ENCODE peak calls at places on chromosome 5, in six cellular contexts. One of them, this sample, is unnamed.

GRCh38 chr5:126403871-126404270 is 19.3 kb upstream of the GRAMD2B start:
- DNase-seq in NCI-H1092: no peak
- DNase-seq in T follicular helper cell: no peak
- DNase-seq in activated CD4-positive, CD25-positive, alpha-beta regulatory T cell treated with anti-CD3 and anti-CD28 coated beads, Interleukin-2, amount 50 U/mL, for 16 hours: no peak
- DNase-seq in cardiac fibroblast: peak
- DNase-seq in left ventricle myocardium superior: no peak
- DNase-seq in this sample: no peak

GRCh38 chr5:37940931-37941623 is 101.2 kb upstream of the GDNF start:
- DNase-seq in cardiac fibroblast: no peak
- DNase-seq in NCI-H1092: no peak
- DNase-seq in activated CD4-positive, CD25-positive, alpha-beta regulatory T cell treated with anti-CD3 and anti-CD28 coated beads, Interleukin-2, amount 50 U/mL, for 16 hours: no peak
- DNase-seq in T follicular helper cell: no peak
- DNase-seq in left ventricle myocardium superior: no peak
- DNase-seq in this sample: no peak

GRCh38 chr5:172771439-172772111 is 580 bp upstream of the DUSP1 start:
- DNase-seq in cardiac fibroblast: no peak
- DNase-seq in NCI-H1092: no peak
- DNase-seq in T follicular helper cell: peak
- DNase-seq in activated CD4-positive, CD25-positive, alpha-beta regulatory T cell treated with anti-CD3 and anti-CD28 coated beads, Interleukin-2, amount 50 U/mL, for 16 hours: no peak
- DNase-seq in left ventricle myocardium superior: no peak
- DNase-seq in this sample: no peak

GRCh38 chr5:32190094-32190493 is 16.0 kb upstream of the GOLPH3 start:
- DNase-seq in left ventricle myocardium superior: peak
- DNase-seq in NCI-H1092: no peak
- DNase-seq in T follicular helper cell: no peak
- DNase-seq in cardiac fibroblast: peak
- DNase-seq in activated CD4-positive, CD25-positive, alpha-beta regulatory T cell treated with anti-CD3 and anti-CD28 coated beads, Interleukin-2, amount 50 U/mL, for 16 hours: no peak
- DNase-seq in this sample: no peak

GRCh38 chr5:65577141-65577540 is 14.0 kb downstream of the PPWD1 start:
- DNase-seq in cardiac fibroblast: no peak
- DNase-seq in T follicular helper cell: no peak
- DNase-seq in left ventricle myocardium superior: no peak
- DNase-seq in NCI-H1092: no peak
- DNase-seq in activated CD4-positive, CD25-positive, alpha-beta regulatory T cell treated with anti-CD3 and anti-CD28 coated beads, Interleukin-2, amount 50 U/mL, for 16 hours: no peak
- DNase-seq in this sample: no peak

GRCh38 chr5:134070979-134071849 is 43.3 kb upstream of the TCF7 start:
- DNase-seq in cardiac fibroblast: no peak
- DNase-seq in T follicular helper cell: no peak
- DNase-seq in activated CD4-positive, CD25-positive, alpha-beta regulatory T cell treated with anti-CD3 and anti-CD28 coated beads, Interleukin-2, amount 50 U/mL, for 16 hours: no peak
- DNase-seq in NCI-H1092: no peak
- DNase-seq in left ventricle myocardium superior: no peak
- DNase-seq in this sample: no peak

GRCh38 chr5:144971067-144971850 is 800.6 kb downstream of the KCTD16 start:
- DNase-seq in cardiac fibroblast: no peak
- DNase-seq in T follicular helper cell: no peak
- DNase-seq in left ventricle myocardium superior: no peak
- DNase-seq in NCI-H1092: no peak
- DNase-seq in activated CD4-positive, CD25-positive, alpha-beta regulatory T cell treated with anti-CD3 and anti-CD28 coated beads, Interleukin-2, amount 50 U/mL, for 16 hours: no peak
- DNase-seq in this sample: no peak

GRCh38 chr5:10295619-10296326 is 11.9 kb downstream of the CMBL start:
- DNase-seq in left ventricle myocardium superior: no peak
- DNase-seq in NCI-H1092: no peak
- DNase-seq in T follicular helper cell: no peak
- DNase-seq in activated CD4-positive, CD25-positive, alpha-beta regulatory T cell treated with anti-CD3 and anti-CD28 coated beads, Interleukin-2, amount 50 U/mL, for 16 hours: no peak
- DNase-seq in cardiac fibroblast: no peak
- DNase-seq in this sample: no peak

GRCh38 chr5:64207978-64208377 is 42.3 kb downstream of the RNF180 start:
- DNase-seq in T follicular helper cell: no peak
- DNase-seq in cardiac fibroblast: peak
- DNase-seq in left ventricle myocardium superior: no peak
- DNase-seq in activated CD4-positive, CD25-positive, alpha-beta regulatory T cell treated with anti-CD3 and anti-CD28 coated beads, Interleukin-2, amount 50 U/mL, for 16 hours: no peak
- DNase-seq in NCI-H1092: no peak
- DNase-seq in this sample: no peak

GRCh38 chr5:125700380-125700856 is 722.8 kb upstream of the GRAMD2B start:
- DNase-seq in left ventricle myocardium superior: no peak
- DNase-seq in cardiac fibroblast: peak
- DNase-seq in activated CD4-positive, CD25-positive, alpha-beta regulatory T cell treated with anti-CD3 and anti-CD28 coated beads, Interleukin-2, amount 50 U/mL, for 16 hours: no peak
- DNase-seq in T follicular helper cell: no peak
- DNase-seq in NCI-H1092: peak
- DNase-seq in this sample: no peak

GRCh38 chr5:86749841-86750240 is 132.1 kb downstream of the COX7C start:
- DNase-seq in T follicular helper cell: no peak
- DNase-seq in NCI-H1092: no peak
- DNase-seq in cardiac fibroblast: no peak
- DNase-seq in activated CD4-positive, CD25-positive, alpha-beta regulatory T cell treated with anti-CD3 and anti-CD28 coated beads, Interleukin-2, amount 50 U/mL, for 16 hours: no peak
- DNase-seq in left ventricle myocardium superior: no peak
- DNase-seq in this sample: no peak

GRCh38 chr5:66323142-66323890 is 179.2 kb downstream of the SREK1 start:
- DNase-seq in cardiac fibroblast: no peak
- DNase-seq in left ventricle myocardium superior: no peak
- DNase-seq in NCI-H1092: no peak
- DNase-seq in activated CD4-positive, CD25-positive, alpha-beta regulatory T cell treated with anti-CD3 and anti-CD28 coated beads, Interleukin-2, amount 50 U/mL, for 16 hours: no peak
- DNase-seq in T follicular helper cell: no peak
- DNase-seq in this sample: no peak

GRCh38 chr5:96083361-96083881 is 121.8 kb upstream of the ELL2 start:
- DNase-seq in T follicular helper cell: no peak
- DNase-seq in left ventricle myocardium superior: no peak
- DNase-seq in NCI-H1092: no peak
- DNase-seq in activated CD4-positive, CD25-positive, alpha-beta regulatory T cell treated with anti-CD3 and anti-CD28 coated beads, Interleukin-2, amount 50 U/mL, for 16 hours: no peak
- DNase-seq in cardiac fibroblast: no peak
- DNase-seq in this sample: no peak

GRCh38 chr5:54917323-54917722 is 68.1 kb downstream of the ESM1 start:
- DNase-seq in T follicular helper cell: no peak
- DNase-seq in NCI-H1092: no peak
- DNase-seq in activated CD4-positive, CD25-positive, alpha-beta regulatory T cell treated with anti-CD3 and anti-CD28 coated beads, Interleukin-2, amount 50 U/mL, for 16 hours: no peak
- DNase-seq in left ventricle myocardium superior: no peak
- DNase-seq in cardiac fibroblast: no peak
- DNase-seq in this sample: no peak

GRCh38 chr5:37789991-37790390 is 49.9 kb downstream of the GDNF start:
- DNase-seq in NCI-H1092: no peak
- DNase-seq in activated CD4-positive, CD25-positive, alpha-beta regulatory T cell treated with anti-CD3 and anti-CD28 coated beads, Interleukin-2, amount 50 U/mL, for 16 hours: no peak
- DNase-seq in left ventricle myocardium superior: no peak
- DNase-seq in cardiac fibroblast: peak
- DNase-seq in T follicular helper cell: no peak
- DNase-seq in this sample: no peak

GRCh38 chr5:142827934-142828576 is 57.9 kb downstream of the ARHGAP26 start:
- DNase-seq in activated CD4-positive, CD25-positive, alpha-beta regulatory T cell treated with anti-CD3 and anti-CD28 coated beads, Interleukin-2, amount 50 U/mL, for 16 hours: no peak
- DNase-seq in T follicular helper cell: no peak
- DNase-seq in left ventricle myocardium superior: no peak
- DNase-seq in cardiac fibroblast: no peak
- DNase-seq in NCI-H1092: no peak
- DNase-seq in this sample: no peak

GRCh38 chr5:128472032-128472431 is 66.0 kb downstream of the FBN2 start:
- DNase-seq in cardiac fibroblast: no peak
- DNase-seq in activated CD4-positive, CD25-positive, alpha-beta regulatory T cell treated with anti-CD3 and anti-CD28 coated beads, Interleukin-2, amount 50 U/mL, for 16 hours: no peak
- DNase-seq in T follicular helper cell: no peak
- DNase-seq in left ventricle myocardium superior: no peak
- DNase-seq in NCI-H1092: no peak
- DNase-seq in this sample: no peak

GRCh38 chr5:37776826-37777225 is 63.0 kb downstream of the GDNF start:
- DNase-seq in T follicular helper cell: no peak
- DNase-seq in NCI-H1092: no peak
- DNase-seq in left ventricle myocardium superior: no peak
- DNase-seq in activated CD4-positive, CD25-positive, alpha-beta regulatory T cell treated with anti-CD3 and anti-CD28 coated beads, Interleukin-2, amount 50 U/mL, for 16 hours: no peak
- DNase-seq in cardiac fibroblast: peak
- DNase-seq in this sample: no peak

GRCh38 chr5:132853323-132853722 is 12.9 kb downstream of the GDF9 start:
- DNase-seq in cardiac fibroblast: no peak
- DNase-seq in NCI-H1092: no peak
- DNase-seq in T follicular helper cell: no peak
- DNase-seq in activated CD4-positive, CD25-positive, alpha-beta regulatory T cell treated with anti-CD3 and anti-CD28 coated beads, Interleukin-2, amount 50 U/mL, for 16 hours: no peak
- DNase-seq in left ventricle myocardium superior: no peak
- DNase-seq in this sample: no peak

GRCh38 chr5:43150748-43151147 is 30.0 kb downstream of the ZNF131 start:
- DNase-seq in T follicular helper cell: no peak
- DNase-seq in activated CD4-positive, CD25-positive, alpha-beta regulatory T cell treated with anti-CD3 and anti-CD28 coated beads, Interleukin-2, amount 50 U/mL, for 16 hours: no peak
- DNase-seq in NCI-H1092: no peak
- DNase-seq in cardiac fibroblast: no peak
- DNase-seq in left ventricle myocardium superior: no peak
- DNase-seq in this sample: no peak

GRCh38 chr5:151023047-151023615 is 2.7 kb downstream of the GPX3 start:
- DNase-seq in NCI-H1092: no peak
- DNase-seq in T follicular helper cell: no peak
- DNase-seq in activated CD4-positive, CD25-positive, alpha-beta regulatory T cell treated with anti-CD3 and anti-CD28 coated beads, Interleukin-2, amount 50 U/mL, for 16 hours: no peak
- DNase-seq in left ventricle myocardium superior: peak
- DNase-seq in cardiac fibroblast: peak
- DNase-seq in this sample: no peak

GRCh38 chr5:127186657-127187056 is 103.9 kb upstream of the MEGF10 start:
- DNase-seq in activated CD4-positive, CD25-positive, alpha-beta regulatory T cell treated with anti-CD3 and anti-CD28 coated beads, Interleukin-2, amount 50 U/mL, for 16 hours: no peak
- DNase-seq in cardiac fibroblast: no peak
- DNase-seq in left ventricle myocardium superior: no peak
- DNase-seq in NCI-H1092: no peak
- DNase-seq in T follicular helper cell: no peak
- DNase-seq in this sample: no peak

GRCh38 chr5:136028782-136029742 is at the start of gene TGFBI:
- DNase-seq in activated CD4-positive, CD25-positive, alpha-beta regulatory T cell treated with anti-CD3 and anti-CD28 coated beads, Interleukin-2, amount 50 U/mL, for 16 hours: no peak
- DNase-seq in T follicular helper cell: no peak
- DNase-seq in NCI-H1092: no peak
- DNase-seq in cardiac fibroblast: peak
- DNase-seq in left ventricle myocardium superior: peak
- DNase-seq in this sample: no peak

GRCh38 chr5:128053291-128053954 is 30.1 kb upstream of the SLC12A2 start:
- DNase-seq in NCI-H1092: no peak
- DNase-seq in T follicular helper cell: no peak
- DNase-seq in cardiac fibroblast: peak
- DNase-seq in left ventricle myocardium superior: no peak
- DNase-seq in activated CD4-positive, CD25-positive, alpha-beta regulatory T cell treated with anti-CD3 and anti-CD28 coated beads, Interleukin-2, amount 50 U/mL, for 16 hours: no peak
- DNase-seq in this sample: no peak

GRCh38 chr5:10393491-10393890 is 40.0 kb downstream of the MARCHF6 start:
- DNase-seq in NCI-H1092: no peak
- DNase-seq in activated CD4-positive, CD25-positive, alpha-beta regulatory T cell treated with anti-CD3 and anti-CD28 coated beads, Interleukin-2, amount 50 U/mL, for 16 hours: no peak
- DNase-seq in cardiac fibroblast: peak
- DNase-seq in T follicular helper cell: no peak
- DNase-seq in left ventricle myocardium superior: no peak
- DNase-seq in this sample: no peak

GRCh38 chr5:144328505-144328904 is 157.8 kb downstream of the KCTD16 start:
- DNase-seq in left ventricle myocardium superior: no peak
- DNase-seq in NCI-H1092: peak
- DNase-seq in T follicular helper cell: no peak
- DNase-seq in cardiac fibroblast: no peak
- DNase-seq in activated CD4-positive, CD25-positive, alpha-beta regulatory T cell treated with anti-CD3 and anti-CD28 coated beads, Interleukin-2, amount 50 U/mL, for 16 hours: no peak
- DNase-seq in this sample: no peak

GRCh38 chr5:32116574-32117313 is 57.4 kb downstream of the GOLPH3 start:
- DNase-seq in left ventricle myocardium superior: no peak
- DNase-seq in activated CD4-positive, CD25-positive, alpha-beta regulatory T cell treated with anti-CD3 and anti-CD28 coated beads, Interleukin-2, amount 50 U/mL, for 16 hours: no peak
- DNase-seq in NCI-H1092: no peak
- DNase-seq in cardiac fibroblast: no peak
- DNase-seq in T follicular helper cell: no peak
- DNase-seq in this sample: no peak

This sample was measured in hippocampal formation.